ENCODE peak calls at places on chromosomes 4 and X, in seven cellular contexts. K is tibial nerve; I is left lung; X is CD4-positive, CD25-positive, alpha-beta regulatory T cell; R is endodermal cell; Y is effector memory CD4-positive, alpha-beta T cell; F is A549. Z is an unnamed sample.

GRCh38 chrX:12771445-12772069 is 19.7 kb upstream of the PRPS2 start:
- DNase-seq in K (no peak), I (peak; percentile 89), X (peak; percentile 36), R (peak; percentile 86), Y (peak; percentile 29), F (peak; percentile 73), Z (no peak)

GRCh38 chr4:7788687-7789425 is 150.8 kb downstream of the AFAP1 start:
- DNase-seq in K (no peak), I (no peak), X (no peak), R (no peak), Y (no peak), F (no peak), Z (peak; percentile 67)

GRCh38 chr4:113476800-113477199 is 284.7 kb downstream of the CAMK2D start:
- DNase-seq in K (no peak), I (no peak), X (no peak), R (no peak), Y (no peak), F (no peak), Z (no peak)

GRCh38 chrX:129404670-129405008 is 118.7 kb downstream of the SMARCA1 start:
- DNase-seq in K (no peak), I (no peak), X (no peak), R (no peak), Y (no peak), F (no peak), Z (no peak)

GRCh38 chr4:1939664-1940509 is 68.7 kb downstream of the NSD2 start:
- DNase-seq in K (no peak), I (no peak), X (no peak), R (no peak), Y (no peak), F (no peak), Z (no peak)

GRCh38 chrX:10828640-10829039 is 208.3 kb upstream of the MID1 start:
- DNase-seq in K (no peak), I (no peak), X (no peak), R (no peak), Y (no peak), F (no peak), Z (no peak)

GRCh38 chrX:129529685-129530281 is 6.5 kb upstream of the SMARCA1 start:
- DNase-seq in K (no peak), I (no peak), X (no peak), R (no peak), Y (no peak), F (no peak), Z (no peak)

GRCh38 chrX:65034641-65035450 is 58.6 kb upstream of the ZC4H2 start:
- DNase-seq in K (peak; percentile 35), I (peak; percentile 82), X (peak; percentile 67), R (peak; percentile 93), Y (peak; percentile 70), F (peak; percentile 58), Z (peak; percentile 71)

GRCh38 chr4:1398686-1399507 is 7.3 kb downstream of the NKX1-1 start:
- DNase-seq in K (peak; percentile 5), I (peak; percentile 43), X (no peak), R (no peak), Y (no peak), F (no peak), Z (no peak)

GRCh38 chrX:122777766-122778165 is 406.3 kb upstream of the GRIA3 start:
- DNase-seq in K (no peak), I (no peak), X (no peak), R (no peak), Y (no peak), F (no peak), Z (no peak)

GRCh38 chrX:13938766-13939530 is 90.7 kb downstream of the GEMIN8 start:
- DNase-seq in K (no peak), I (no peak), X (no peak), R (peak; percentile 60), Y (no peak), F (no peak), Z (no peak)

GRCh38 chrX:39484669-39485068 is 613.1 kb downstream of the BCOR start:
- DNase-seq in K (no peak), I (no peak), X (no peak), R (no peak), Y (no peak), F (no peak), Z (no peak)

GRCh38 chr4:7625073-7625472 is 190.3 kb upstream of the PSAPL1 start:
- DNase-seq in K (no peak), I (no peak), X (no peak), R (no peak), Y (no peak), F (no peak), Z (no peak)

GRCh38 chr4:7206856-7207567 is 14.7 kb downstream of the SORCS2 start:
- DNase-seq in K (peak; percentile 67), I (peak; percentile 91), X (no peak), R (peak; percentile 83), Y (no peak), F (peak; percentile 56), Z (peak; percentile 78)

GRCh38 chr4:74320559-74321118 is 12.4 kb downstream of the EPGN start:
- DNase-seq in K (no peak), I (peak; percentile 81), X (no peak), R (peak; percentile 84), Y (no peak), F (peak; percentile 78), Z (no peak)

GRCh38 chr4:127403523-127404084 is 229.2 kb upstream of the INTU start:
- DNase-seq in K (no peak), I (no peak), X (no peak), R (no peak), Y (no peak), F (no peak), Z (no peak)

GRCh38 chr4:5712931-5713330 is 1.9 kb downstream of the EVC start:
- DNase-seq in K (no peak), I (no peak), X (no peak), R (no peak), Y (no peak), F (no peak), Z (no peak)

GRCh38 chr4:25842229-25842840 is 20.5 kb downstream of the SEL1L3 start:
- DNase-seq in K (no peak), I (no peak), X (no peak), R (peak; percentile 75), Y (no peak), F (no peak), Z (no peak)

GRCh38 chr4:25844957-25845712 is 17.7 kb downstream of the SEL1L3 start:
- DNase-seq in K (no peak), I (no peak), X (no peak), R (no peak), Y (no peak), F (no peak), Z (no peak)

GRCh38 chr4:25843340-25844097 is 19.3 kb downstream of the SEL1L3 start:
- DNase-seq in K (no peak), I (peak; percentile 79), X (no peak), R (no peak), Y (no peak), F (no peak), Z (no peak)

GRCh38 chr4:25847329-25847728 is 15.5 kb downstream of the SEL1L3 start:
- DNase-seq in K (no peak), I (no peak), X (no peak), R (no peak), Y (no peak), F (no peak), Z (no peak)

GRCh38 chr4:25845841-25846653 is 16.7 kb downstream of the SEL1L3 start:
- DNase-seq in K (no peak), I (no peak), X (no peak), R (no peak), Y (no peak), F (no peak), Z (no peak)
- H3K4me3 ChIP-seq in K (no peak overlapping the region), I (no peak overlapping the region), X (no peak overlapping the region), R (no peak overlapping the region), Y (no peak overlapping the region), F (no peak overlapping the region), Z (no peak overlapping the region)

GRCh38 chr4:39133623-39134022 is 48.7 kb upstream of the WDR19 start:
- DNase-seq in K (no peak), I (no peak), X (no peak), R (no peak), Y (no peak), F (no peak), Z (no peak)

DNA sequence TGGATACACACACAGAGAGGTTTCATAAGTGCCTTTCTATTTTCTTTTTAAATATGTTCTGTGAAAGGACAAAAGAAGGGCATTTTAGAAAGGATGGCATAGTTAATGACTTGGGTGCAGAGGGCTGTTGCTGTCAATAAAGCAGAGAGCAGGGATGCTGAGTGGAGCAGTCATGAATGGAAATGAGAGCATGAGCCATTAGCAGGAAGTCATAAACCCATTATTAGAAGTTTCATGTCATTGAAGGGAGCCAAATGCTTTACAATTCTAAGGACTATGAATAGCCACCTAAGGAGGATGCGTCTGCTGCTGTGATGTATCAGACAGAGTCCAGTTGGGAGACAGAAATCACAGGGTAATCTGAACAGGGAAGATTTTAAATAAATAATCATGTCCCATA is 47.7 kb upstream of the WDR19 start:
- DNase-seq in K (no peak), I (no peak), X (no peak), R (no peak), Y (no peak), F (no peak), Z (no peak)
- H3K4me3 ChIP-seq in K (no peak overlapping the region), I (no peak overlapping the region), X (no peak overlapping the region), R (no peak overlapping the region), Y (no peak overlapping the region), F (no peak overlapping the region), Z (no peak overlapping the region)

DNA sequence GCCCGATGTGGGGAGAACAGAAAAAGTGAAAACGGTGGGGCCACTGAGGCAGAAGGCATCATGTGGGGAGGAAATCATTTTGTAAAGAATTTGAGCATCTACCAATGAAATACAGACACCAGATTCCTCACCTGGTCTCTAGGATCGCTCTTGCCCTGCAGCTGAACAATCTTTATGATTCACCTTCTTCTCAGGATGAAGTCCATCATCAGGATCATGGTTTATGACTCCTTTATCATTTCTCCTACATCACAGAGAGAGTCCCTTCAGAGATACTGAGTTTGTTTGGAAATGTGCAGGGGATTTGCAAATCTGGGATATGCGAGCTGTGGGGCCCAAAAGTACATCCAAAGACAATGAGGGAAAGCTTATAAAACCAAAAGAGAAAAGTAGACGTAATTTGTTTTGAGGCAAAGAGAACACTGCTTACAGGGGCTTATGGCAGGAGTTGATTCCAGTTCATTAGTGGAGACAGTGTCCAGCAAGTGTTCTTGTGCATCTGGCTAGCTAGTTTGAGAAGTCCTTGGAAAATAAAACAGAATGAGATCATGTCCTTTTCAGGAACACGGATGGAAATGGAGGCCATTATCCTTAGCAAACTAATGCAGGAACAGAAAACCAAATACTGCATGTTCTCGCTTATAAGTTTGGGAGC is 15.3 kb upstream of the ANXA5 start:
- DNase-seq in K (no peak), I (no peak), X (no peak), R (no peak), Y (no peak), F (no peak), Z (no peak)
- H3K4me3 ChIP-seq in K (no peak overlapping the region), I (no peak overlapping the region), X (no peak overlapping the region), R (peak overlapping the region; percentile 75), Y (no peak overlapping the region), F (peak overlapping the region; percentile 16), Z (peak overlapping the region; percentile 6)

DNA sequence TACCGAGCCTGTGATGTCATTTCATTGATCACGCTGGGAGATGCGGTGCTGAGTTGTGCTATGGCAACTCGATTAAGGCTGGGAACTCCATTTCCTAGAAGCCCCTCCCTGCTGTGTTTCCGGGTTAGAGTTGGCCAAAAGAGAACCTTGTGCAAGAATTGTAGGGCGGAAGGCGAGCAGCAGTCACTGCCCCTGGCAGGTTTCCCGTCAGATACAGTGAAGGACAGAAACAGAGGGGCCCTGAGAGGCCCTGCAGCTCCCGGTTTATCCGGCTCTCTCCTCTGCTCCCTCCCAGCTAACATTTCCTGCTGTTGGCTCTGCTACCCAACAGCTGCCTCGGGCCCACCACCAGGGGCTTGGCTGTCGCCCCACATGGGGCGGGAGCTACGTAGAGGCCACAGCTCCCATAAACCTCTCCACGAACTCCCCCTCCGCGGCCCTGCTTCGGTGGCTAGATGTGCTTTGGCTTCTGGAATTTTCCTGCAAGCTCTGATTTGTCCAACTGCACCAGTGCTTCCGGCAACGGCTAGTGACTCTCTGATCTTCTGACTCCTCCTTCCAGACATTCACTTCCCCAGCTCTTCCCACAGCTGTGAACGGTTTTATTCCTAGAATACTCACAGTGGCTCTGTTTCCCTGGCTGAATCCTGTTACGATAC is 74.9 kb upstream of the USP9X start:
- DNase-seq in K (peak; percentile 41), I (peak; percentile 79), X (peak; percentile 6), R (peak; percentile 86), Y (peak; percentile 2), F (peak; percentile 79), Z (peak; percentile 87)
- H3K4me3 ChIP-seq in K (no peak overlapping the region), I (no peak overlapping the region), X (peak overlapping the region; percentile 80), R (no peak overlapping the region), Y (peak overlapping the region; percentile 30), F (peak overlapping the region; percentile 24), Z (peak overlapping the region; percentile 34)